ENCODE peak calls at places on chromosome 12, in ten cellular contexts. I is SW 1271; B is ACHN; D is AG08396; H is NCI-H1417; X is tibial artery; L is stimulated activated CD8-positive, alpha-beta memory T cell treated with anti-CD3 and anti-CD28 coated beads, Interleukin-12 subunit alpha, Interleukin-12 subunit beta, amount 100 ng/mL, for 1 hour; O is left ventricle myocardium inferior; Q is amygdala; M is AG04450. U is an unnamed sample.

GRCh38 chr12:89156862-89157262 is 195.4 kb downstream of the DUSP6 start:
- DNase-seq in O (no peak), Q (no peak), X (no peak), D (no peak), H (no peak), I (no peak), L (no peak), M (no peak), B (no peak), U (no peak)

GRCh38 chr12:46387697-46388096 is 15.1 kb upstream of the SLC38A2 start:
- DNase-seq in M (no peak), X (no peak), D (no peak), I (no peak), O (no peak), H (no peak), Q (no peak), B (peak; percentile 59), L (no peak), U (no peak)

GRCh38 chr12:110921262-110921661 is 883 bp upstream of the MYL2 start:
- DNase-seq in I (no peak), Q (no peak), H (peak; percentile 10), B (peak; percentile 29), X (no peak), O (no peak), L (no peak), M (no peak), D (peak; percentile 17), U (no peak)

GRCh38 chr12:131493068-131493826 is 217.6 kb upstream of the SFSWAP start:
- DNase-seq in D (no peak), H (no peak), O (no peak), B (no peak), M (no peak), Q (no peak), X (no peak), L (no peak), I (no peak), U (no peak)

GRCh38 chr12:6563448-6564050 is 4.5 kb downstream of the NOP2 start:
- DNase-seq in O (no peak), L (peak; percentile 51), D (peak; percentile 69), Q (no peak), M (no peak), H (peak; percentile 59), X (peak; percentile 48), I (peak; percentile 56), B (peak; percentile 67), U (peak; percentile 68)

GRCh38 chr12:132827763-132828703 is 636 bp downstream of the GOLGA3 start:
- DNase-seq in H (peak; percentile 56), I (peak; percentile 59), D (peak; percentile 71), X (peak; percentile 25), M (peak; percentile 30), Q (no peak), B (peak; percentile 81), O (no peak), L (no peak), U (peak; percentile 52)

GRCh38 chr12:42299392-42300308 is 26.2 kb downstream of the ZCRB1 start:
- DNase-seq in D (no peak), I (no peak), B (no peak), H (no peak), X (no peak), Q (no peak), M (peak; percentile 44), O (no peak), L (no peak), U (no peak)

GRCh38 chr12:110289711-110290078 is 8.6 kb downstream of the ATP2A2 start:
- DNase-seq in Q (no peak), M (no peak), D (no peak), O (no peak), I (no peak), L (no peak), H (no peak), B (no peak), X (no peak), U (no peak)

GRCh38 chr12:131832393-131833231 is 4.4 kb downstream of the MMP17 start:
- DNase-seq in L (no peak), I (peak; percentile 67), B (peak; percentile 80), X (peak; percentile 60), D (peak; percentile 93), O (peak; percentile 51), H (peak; percentile 86), Q (no peak), M (peak; percentile 52), U (peak; percentile 68)

GRCh38 chr12:29316772-29317171 is 64.2 kb downstream of the ERGIC2 start:
- DNase-seq in M (no peak), O (peak; percentile 51), L (no peak), Q (no peak), D (peak; percentile 17), I (no peak), X (peak; percentile 22), B (no peak), H (no peak), U (peak; percentile 66)

GRCh38 chr12:55515696-55516095 is 23.5 kb downstream of the OR6C68 start:
- DNase-seq in L (no peak), Q (no peak), D (no peak), O (no peak), I (no peak), X (no peak), M (no peak), H (no peak), B (no peak), U (no peak)

GRCh38 chr12:74043343-74043742 is 494.3 kb upstream of the ATXN7L3B start:
- DNase-seq in Q (no peak), O (no peak), M (no peak), X (no peak), I (no peak), D (no peak), L (no peak), H (no peak), B (peak; percentile 17), U (no peak)

GRCh38 chr12:8508912-8509841 is 4.1 kb upstream of the CLEC4D start:
- DNase-seq in D (no peak), H (no peak), B (no peak), I (no peak), M (no peak), L (no peak), Q (no peak), O (no peak), X (no peak), U (no peak)

GRCh38 chr12:113086249-113087164 is 30.0 kb downstream of the DTX1 start:
- DNase-seq in D (no peak), H (no peak), M (no peak), I (no peak), B (no peak), Q (no peak), X (no peak), O (no peak), L (no peak), U (no peak)

GRCh38 chr12:88897723-88898122 is 317.5 kb upstream of the KITLG start:
- DNase-seq in B (no peak), L (no peak), M (no peak), O (no peak), I (no peak), X (no peak), D (no peak), H (no peak), Q (no peak), U (no peak)

GRCh38 chr12:113891167-113891692 is 74.9 kb downstream of the RBM19 start:
- DNase-seq in X (no peak), O (no peak), M (no peak), H (peak; percentile 45), B (no peak), D (no peak), L (no peak), I (no peak), Q (no peak), U (no peak)

GRCh38 chr12:4164591-4165558 is 108.7 kb upstream of the CCND2 start:
- DNase-seq in O (peak; percentile 40), Q (no peak), M (peak; percentile 44), D (peak; percentile 69), H (no peak), B (peak; percentile 89), L (no peak), I (no peak), X (peak; percentile 29), U (peak; percentile 58)

GRCh38 chr12:118346895-118347294 is 25.8 kb downstream of the TAOK3 start:
- DNase-seq in X (no peak), H (no peak), O (no peak), Q (no peak), B (no peak), M (no peak), I (no peak), L (no peak), D (no peak), U (peak; percentile 21)

U was measured in left ventricle myocardium superior.